ENCODE peak calls at places on chromosomes 2 and 18, in six cellular contexts. V is HEK293T, E is HFFc6, Z is HepG2, F is transverse colon, O is GM23248. C is an unnamed sample.

GRCh38 chr2:235319095-235319494 is 174.7 kb upstream of the AGAP1 start:
- DNase-seq in V (no peak), E (no peak), Z (no peak), F (no peak), O (no peak), C (no peak)

GRCh38 chr2:151987484-151987883 is 111.4 kb downstream of the CACNB4 start:
- DNase-seq in V (no peak), E (no peak), Z (no peak), F (no peak), O (no peak), C (no peak)

GRCh38 chr18:74539289-74539688 is 5.0 kb downstream of the CNDP1 start:
- DNase-seq in V (no peak), E (no peak), Z (no peak), F (no peak), O (no peak), C (no peak)

GRCh38 chr2:48144777-48145176 is 238.5 kb upstream of the FBXO11 start:
- DNase-seq in V (no peak), E (no peak), Z (no peak), F (no peak), O (no peak), C (no peak)

GRCh38 chr2:237873961-237874551 is 14.6 kb downstream of the RAMP1 start:
- DNase-seq in V (no peak), E (no peak), Z (no peak), F (no peak), O (no peak), C (no peak)

GRCh38 chr2:209387389-209387788 is 36.5 kb upstream of the MAP2 start:
- DNase-seq in V (no peak), E (no peak), Z (no peak), F (no peak), O (no peak), C (no peak)

GRCh38 chr2:133333189-133333588 is 235.1 kb downstream of the NCKAP5 start:
- DNase-seq in V (no peak), E (no peak), Z (no peak), F (no peak), O (peak; percentile 18), C (no peak)

GRCh38 chr2:40975175-40975574 is 523.3 kb upstream of the SLC8A1 start:
- DNase-seq in V (no peak), E (no peak), Z (no peak), F (no peak), O (no peak), C (no peak)

GRCh38 chr18:9924371-9924943 is 10.6 kb downstream of the VAPA start:
- DNase-seq in V (no peak), E (no peak), Z (no peak), F (no peak), O (no peak), C (no peak)

GRCh38 chr2:105426626-105427292 is 27.9 kb upstream of the FHL2 start:
- DNase-seq in V (no peak), E (no peak), Z (no peak), F (no peak), O (no peak), C (no peak)

GRCh38 chr2:120018549-120018948 is 5.7 kb downstream of the EPB41L5 start:
- DNase-seq in V (no peak), E (no peak), Z (no peak), F (no peak), O (no peak), C (no peak)

GRCh38 chr2:105291981-105292380 is 37.6 kb downstream of the TGFBRAP1 start:
- DNase-seq in V (no peak), E (peak; percentile 2), Z (no peak), F (no peak), O (no peak), C (no peak)

GRCh38 chr2:45014016-45014702 is 4.9 kb upstream of the SIX2 start:
- DNase-seq in V (peak; percentile 82), E (no peak), Z (no peak), F (peak; percentile 32), O (peak; percentile 82), C (peak; percentile 41)

GRCh38 chr2:169694894-169695260 is 608 bp downstream of the PHOSPHO2 start:
- DNase-seq in V (no peak), E (no peak), Z (no peak), F (no peak), O (peak; percentile 34), C (no peak)

GRCh38 chr2:23360571-23361125 is 24.3 kb upstream of the KLHL29 start:
- DNase-seq in V (no peak), E (peak; percentile 72), Z (peak; percentile 51), F (no peak), O (peak; percentile 5), C (no peak)

GRCh38 chr2:73970850-73971471 is 13.7 kb upstream of the TET3 start:
- DNase-seq in V (no peak), E (no peak), Z (peak; percentile 29), F (peak; percentile 82), O (no peak), C (peak; percentile 90)

GRCh38 chr2:109703076-109703475 is 88.9 kb downstream of the SOWAHC start:
- DNase-seq in V (no peak), E (peak; percentile 66), Z (no peak), F (no peak), O (peak; percentile 93), C (no peak)

GRCh38 chr2:69381337-69381737 is 5.7 kb downstream of the GFPT1 start:
- DNase-seq in V (no peak), E (no peak), Z (no peak), F (no peak), O (peak; percentile 50), C (no peak)

GRCh38 chr2:201900362-201900761 is 94.0 kb downstream of the CDK15 start:
- DNase-seq in V (no peak), E (peak; percentile 32), Z (no peak), F (no peak), O (peak; percentile 44), C (no peak)

GRCh38 chr2:197705912-197706838 is 1.0 kb downstream of the MARS2 start:
- DNase-seq in V (no peak), E (no peak), Z (peak; percentile 39), F (peak; percentile 45), O (peak; percentile 59), C (peak; percentile 40)

GRCh38 chr2:50547521-50547920 is 484.4 kb downstream of the NRXN1 start:
- DNase-seq in V (no peak), E (no peak), Z (no peak), F (no peak), O (no peak), C (no peak)

GRCh38 chr18:63834471-63835113 is 52.9 kb upstream of the SERPINB2 start:
- DNase-seq in V (no peak), E (peak; percentile 41), Z (no peak), F (no peak), O (peak; percentile 24), C (no peak)

GRCh38 chr2:71700041-71700879 is 246.9 kb downstream of the DYSF start:
- DNase-seq in V (no peak), E (no peak), Z (no peak), F (no peak), O (no peak), C (no peak)

GRCh38 chr2:147222506-147222905 is 622.3 kb upstream of the ACVR2A start:
- DNase-seq in V (no peak), E (no peak), Z (no peak), F (no peak), O (no peak), C (no peak)

C was measured in Kasumi-1.